ENCODE peak calls at places on chromosomes 11 and 22, in four cellular contexts. N is AG09309, X is NCI-H1694, Z is EH. G is an unnamed sample.

GRCh38 chr11:69699213-69699612 is 4.6 kb downstream of the FGF19 start:
- DNase-seq in X (peak), Z (peak), N (no peak), G (no peak)

GRCh38 chr11:132895340-132895739 is 637.0 kb downstream of the OPCML start:
- DNase-seq in N (peak), Z (no peak), X (no peak), G (no peak)

GRCh38 chr11:10407055-10407454 is 48.0 kb upstream of the AMPD3 start:
- DNase-seq in N (no peak), X (no peak), Z (peak), G (peak)

GRCh38 chr11:58628446-58628845 is 6.0 kb downstream of the CNTF start:
- DNase-seq in Z (no peak), X (no peak), N (no peak), G (peak)

GRCh38 chr11:130727715-130728114 is 188.6 kb downstream of the SNX19 start:
- DNase-seq in X (no peak), N (no peak), Z (no peak), G (no peak)

GRCh38 chr11:131764126-131764525 is 393.7 kb downstream of the NTM start:
- DNase-seq in N (no peak), X (no peak), Z (no peak), G (no peak)

GRCh38 chr11:47986742-47987141 is 6.4 kb downstream of the PTPRJ start:
- DNase-seq in Z (no peak), X (no peak), N (no peak), G (no peak)

GRCh38 chr11:117663826-117664225 is 133.2 kb downstream of the DSCAML1 start:
- DNase-seq in X (no peak), N (no peak), Z (no peak), G (no peak)

GRCh38 chr11:124581817-124582216 is 12.0 kb downstream of the OR8A1 start:
- DNase-seq in N (no peak), Z (no peak), X (no peak), G (no peak)

GRCh38 chr11:125930076-125930450 is 15.8 kb upstream of the VSIG10L2 start:
- DNase-seq in N (no peak), Z (no peak), X (no peak), G (no peak)

GRCh38 chr11:85133636-85134035 is 493.5 kb downstream of the DLG2 start:
- DNase-seq in N (no peak), Z (no peak), X (no peak), G (no peak)

GRCh38 chr22:37218399-37218770 is 6.1 kb upstream of the SSTR3 start:
- DNase-seq in N (no peak), Z (no peak), X (no peak), G (no peak)

GRCh38 chr11:34356576-34356917 is 1.3 kb downstream of the ABTB2 start:
- DNase-seq in X (no peak), Z (peak), N (no peak), G (peak)

GRCh38 chr11:10893713-10894112 is 35.9 kb upstream of the ZBED5 start:
- DNase-seq in X (no peak), N (peak), Z (peak), G (peak)

GRCh38 chr22:11616811-11617210 is 3911.2 kb upstream of the OR11H1 start:
- DNase-seq in X (no peak), N (peak), Z (no peak), G (no peak)

GRCh38 chr11:82864268-82864667 is 36.0 kb downstream of the PRCP start:
- DNase-seq in Z (peak), N (peak), X (peak), G (peak)

GRCh38 chr11:84854498-84854880 is 772.7 kb downstream of the DLG2 start:
- DNase-seq in N (no peak), Z (peak), X (no peak), G (no peak)

GRCh38 chr11:44308256-44308922 is 1.6 kb downstream of the ALX4 start:
- DNase-seq in Z (peak), X (no peak), N (no peak), G (no peak)

GRCh38 chr11:12864316-12865156 is 144.6 kb upstream of the RASSF10 start:
- DNase-seq in N (peak), Z (peak), X (no peak), G (peak)

GRCh38 chr11:30573951-30574350 is 12.2 kb downstream of the MPPED2 start:
- DNase-seq in Z (no peak), N (no peak), X (no peak), G (no peak)

GRCh38 chr11:78981153-78981552 is 406.5 kb upstream of the NARS2 start:
- DNase-seq in Z (no peak), X (no peak), N (no peak), G (no peak)

GRCh38 chr22:30421695-30422480 is 3.7 kb upstream of the MTFP1 start:
- DNase-seq in Z (peak), N (no peak), X (no peak), G (no peak)

GRCh38 chr22:24437820-24438328 is 10.5 kb downstream of the ADORA2A start:
- DNase-seq in X (no peak), N (no peak), Z (peak), G (peak)

GRCh38 chr22:20533879-20534265 is 26.5 kb downstream of the MED15 start:
- DNase-seq in X (no peak), Z (no peak), N (no peak), G (no peak)

GRCh38 chr11:12330491-12331231 is 46.7 kb upstream of the PARVA start:
- DNase-seq in Z (peak), N (no peak), X (no peak), G (no peak)

GRCh38 chr11:62592216-62592815 is 993 bp upstream of the TUT1 start:
- DNase-seq in Z (no peak), X (no peak), N (no peak), G (no peak)

GRCh38 chr22:37331811-37332536 is 49.7 kb downstream of the CYTH4 start:
- DNase-seq in N (no peak), X (no peak), Z (no peak), G (no peak)

GRCh38 chr11:125401746-125402145 is 94.3 kb downstream of the FEZ1 start:
- DNase-seq in Z (no peak), N (no peak), X (no peak), G (no peak)

GRCh38 chr22:43228330-43228729 is 41.4 kb upstream of the TTLL12 start:
- DNase-seq in N (no peak), Z (peak), X (peak), G (peak)

GRCh38 chr11:128506999-128507591 is 80.3 kb downstream of the ETS1 start:
- DNase-seq in X (no peak), Z (peak), N (peak), G (peak)

GRCh38 chr11:128232588-128232987 is 354.8 kb downstream of the ETS1 start:
- DNase-seq in Z (no peak), X (no peak), N (no peak), G (no peak)

GRCh38 chr11:26418391-26418790 is 86.5 kb downstream of the ANO3 start:
- DNase-seq in N (no peak), X (no peak), Z (no peak), G (no peak)

GRCh38 chr22:26139320-26139719 is 29.9 kb upstream of the SEZ6L start:
- DNase-seq in N (no peak), X (peak), Z (no peak), G (no peak)

GRCh38 chr11:241634-242033 is 4.9 kb downstream of the PSMD13 start:
- DNase-seq in X (no peak), N (no peak), Z (no peak), G (no peak)

G was measured in EL.